ENCODE peak calls at places on chromosome 1, in seven cellular contexts. Z is body of pancreas; G is CD8-positive, alpha-beta memory T cell; V is adipocyte; W is PC-3; N is A673; Q is CD8-positive, alpha-beta T cell. U is an unnamed sample. For H3K4me1, the result is how much of the 10 kb centered on the place peaks cover.

GRCh38 chr1:214617843-214618242 is 14.8 kb downstream of the CENPF start:
- DNase-seq in Z (no peak), G (no peak), V (no peak), W (no peak), N (no peak), Q (no peak), U (no peak)

GRCh38 chr1:56627636-56628039 is 17.5 kb upstream of the PRKAA2 start:
- DNase-seq in Z (no peak), G (no peak), V (no peak), W (peak), N (no peak), Q (no peak), U (no peak)

GRCh38 chr1:165073402-165074007 is 283.0 kb downstream of the LMX1A start:
- DNase-seq in Z (peak), G (no peak), V (peak), W (peak), N (peak), Q (no peak), U (peak)

GRCh38 chr1:203769505-203770343 is 4.7 kb downstream of the LAX1 start:
- DNase-seq in Z (peak), G (no peak), V (peak), W (peak), N (peak), Q (no peak), U (peak)

GRCh38 chr1:4396571-4396970 is 257.8 kb upstream of the AJAP1 start:
- DNase-seq in Z (no peak), G (no peak), V (no peak), W (no peak), N (no peak), Q (no peak), U (no peak)

GRCh38 chr1:241229216-241229615 is 127.8 kb downstream of the RGS7 start:
- DNase-seq in Z (peak), G (no peak), V (peak), W (no peak), N (no peak), Q (no peak), U (no peak)

GRCh38 chr1:165852896-165853295 is 25.5 kb downstream of the UCK2 start:
- DNase-seq in Z (no peak), G (no peak), V (no peak), W (no peak), N (no peak), Q (no peak), U (no peak)

GRCh38 chr1:109272831-109273547 is 10.0 kb downstream of the PSRC1 start:
- DNase-seq in Z (peak), G (no peak), V (no peak), W (peak), N (no peak), Q (no peak), U (no peak)

GRCh38 chr1:38253314-38253713 is 206.7 kb upstream of the POU3F1 start:
- DNase-seq in Z (no peak), G (no peak), V (no peak), W (no peak), N (no peak), Q (no peak), U (no peak)

GRCh38 chr1:165525708-165526107 is 18.1 kb upstream of the LRRC52 start:
- DNase-seq in Z (no peak), G (no peak), V (no peak), W (no peak), N (no peak), Q (no peak), U (no peak)

GRCh38 chr1:156146006-156146748 is 7.2 kb upstream of the SEMA4A start:
- DNase-seq in Z (peak), G (no peak), V (peak), W (peak), N (peak), Q (peak), U (peak)

GRCh38 chr1:97101523-97101922 is 379.9 kb downstream of the PTBP2 start:
- DNase-seq in Z (no peak), G (no peak), V (no peak), W (no peak), N (peak), Q (no peak), U (no peak)

GRCh38 chr1:156642265-156643185 is 608 bp downstream of the BCAN start:
- DNase-seq in Z (no peak), G (no peak), V (no peak), W (no peak), N (no peak), Q (no peak), U (peak)

DNA sequence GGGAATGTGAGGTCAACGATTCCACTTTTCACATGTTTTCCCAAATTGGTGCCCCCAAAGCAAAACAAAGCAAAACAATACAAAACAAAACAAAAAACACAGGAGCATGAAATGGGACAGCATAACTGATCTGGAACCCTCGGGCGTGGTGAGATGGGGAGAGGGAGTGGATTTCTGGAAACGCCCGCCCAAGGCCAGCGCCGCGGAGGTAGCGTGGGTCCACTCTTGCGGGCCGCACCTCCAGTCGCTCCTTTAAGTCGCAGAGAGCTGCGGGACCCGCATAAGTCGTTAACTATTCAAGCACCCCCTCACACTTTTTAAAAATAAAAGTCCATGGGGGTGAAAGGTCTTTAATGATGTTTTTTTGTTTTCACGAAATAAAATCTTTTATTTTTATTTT is 4.3 kb upstream of the TBX15 start:
- DNase-seq in Z (no peak), G (no peak), V (no peak), W (no peak), N (no peak), Q (no peak), U (no peak)
- H3K4me1 ChIP-seq in Z (under half), G (under half), V (under half), W (under half), N (under half), Q (under half), U (under half)

DNA sequence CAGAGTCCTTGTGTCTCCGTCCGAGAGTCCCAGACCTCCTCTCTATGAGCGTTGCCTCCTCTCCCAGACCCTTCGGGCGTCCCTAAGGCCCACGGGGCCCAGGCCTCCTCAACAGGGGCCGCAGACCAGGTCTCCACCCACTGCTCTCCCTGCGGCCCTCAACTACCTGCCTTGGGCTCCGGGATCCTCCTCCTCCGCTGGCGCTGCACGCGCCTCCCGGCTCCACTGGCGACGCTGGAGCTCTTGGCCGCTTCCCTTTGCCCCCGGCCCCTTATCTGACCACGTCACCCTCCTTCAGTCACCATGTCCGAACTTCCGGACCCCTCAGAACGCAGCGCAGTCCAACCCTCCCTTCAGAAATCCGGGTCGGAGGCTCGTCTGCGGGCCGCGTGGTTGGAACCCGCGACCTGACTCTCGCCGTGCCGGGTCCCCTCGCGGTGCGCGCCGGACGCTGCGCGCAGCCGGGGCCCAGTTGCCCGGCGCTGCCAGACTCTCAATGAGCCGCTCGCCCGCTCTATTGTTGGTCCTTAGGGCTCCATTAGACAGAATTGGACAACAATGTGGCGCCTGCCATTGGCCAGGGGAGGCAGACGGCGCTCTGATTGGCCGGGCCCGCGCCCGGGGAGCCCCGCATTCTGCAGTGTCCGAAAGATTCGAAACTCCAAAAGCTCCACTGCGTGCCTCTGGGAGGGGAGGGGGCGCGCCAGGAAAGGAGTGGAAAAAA is at the start of gene DMRTA2:
- DNase-seq in Z (no peak), G (no peak), V (no peak), W (no peak), N (peak), Q (no peak), U (peak)
- H3K4me3 ChIP-seq in Z (no peak), G (peak), V (peak), W (no peak), N (peak), Q (peak), U (peak)

GRCh38 chr1:201779351-201779880 is 49.5 kb upstream of the IPO9 start:
- DNase-seq in Z (no peak), G (no peak), V (peak), W (no peak), N (no peak), Q (no peak), U (peak)

GRCh38 chr1:201781447-201781846 is 47.5 kb upstream of the IPO9 start:
- DNase-seq in Z (no peak), G (no peak), V (no peak), W (no peak), N (peak), Q (no peak), U (peak)

GRCh38 chr1:201783067-201783466 is 45.9 kb upstream of the IPO9 start:
- DNase-seq in Z (no peak), G (no peak), V (peak), W (no peak), N (peak), Q (no peak), U (no peak)

GRCh38 chr1:201783572-201783971 is 45.4 kb upstream of the IPO9 start:
- DNase-seq in Z (no peak), G (no peak), V (no peak), W (no peak), N (no peak), Q (no peak), U (no peak)

GRCh38 chr1:201782353-201782752 is 46.6 kb upstream of the IPO9 start:
- DNase-seq in Z (no peak), G (no peak), V (no peak), W (no peak), N (no peak), Q (no peak), U (no peak)
- H3K4me1 ChIP-seq in Z (under half), G (under half), V (half or more), W (under half), N (half or more), Q (under half), U (under half)

DNA sequence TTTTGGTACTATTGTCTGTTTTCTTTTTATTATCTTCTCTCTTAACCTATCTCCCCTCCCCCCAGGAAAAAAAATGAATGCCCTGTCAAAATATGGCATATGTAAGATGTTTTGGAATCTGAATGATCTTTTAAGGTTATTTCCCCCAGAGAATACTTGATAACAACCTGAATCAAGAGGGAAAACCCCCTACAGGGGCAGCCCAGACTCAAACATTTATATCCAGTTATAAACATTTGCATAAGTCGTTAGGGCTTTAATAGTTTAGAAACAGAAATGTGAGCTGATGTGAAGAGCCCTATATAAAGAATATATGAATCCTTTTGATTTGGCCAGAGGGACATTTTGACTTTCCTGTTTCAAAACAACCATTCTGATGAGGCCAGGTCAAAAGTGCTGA is 169.5 kb downstream of the VAV3 start:
- DNase-seq in Z (no peak), G (no peak), V (no peak), W (no peak), N (peak), Q (no peak), U (no peak)
- H3K4me3 ChIP-seq in Z (no peak), G (no peak), V (no peak), W (no peak), N (no peak), Q (no peak), U (no peak)

GRCh38 chr1:231463541-231463940 is 41.5 kb upstream of the EGLN1 start:
- DNase-seq in Z (peak), G (no peak), V (no peak), W (no peak), N (no peak), Q (no peak), U (no peak)
- H3K4me1 ChIP-seq in Z (under half), G (under half), V (under half), W (under half), N (under half), Q (under half), U (under half)

GRCh38 chr1:234748713-234749112 is 138.7 kb upstream of the IRF2BP2 start:
- DNase-seq in Z (no peak), G (no peak), V (no peak), W (no peak), N (no peak), Q (no peak), U (no peak)
- H3K4me3 ChIP-seq in Z (no peak), G (no peak), V (no peak), W (no peak), N (no peak), Q (no peak), U (no peak)

DNA sequence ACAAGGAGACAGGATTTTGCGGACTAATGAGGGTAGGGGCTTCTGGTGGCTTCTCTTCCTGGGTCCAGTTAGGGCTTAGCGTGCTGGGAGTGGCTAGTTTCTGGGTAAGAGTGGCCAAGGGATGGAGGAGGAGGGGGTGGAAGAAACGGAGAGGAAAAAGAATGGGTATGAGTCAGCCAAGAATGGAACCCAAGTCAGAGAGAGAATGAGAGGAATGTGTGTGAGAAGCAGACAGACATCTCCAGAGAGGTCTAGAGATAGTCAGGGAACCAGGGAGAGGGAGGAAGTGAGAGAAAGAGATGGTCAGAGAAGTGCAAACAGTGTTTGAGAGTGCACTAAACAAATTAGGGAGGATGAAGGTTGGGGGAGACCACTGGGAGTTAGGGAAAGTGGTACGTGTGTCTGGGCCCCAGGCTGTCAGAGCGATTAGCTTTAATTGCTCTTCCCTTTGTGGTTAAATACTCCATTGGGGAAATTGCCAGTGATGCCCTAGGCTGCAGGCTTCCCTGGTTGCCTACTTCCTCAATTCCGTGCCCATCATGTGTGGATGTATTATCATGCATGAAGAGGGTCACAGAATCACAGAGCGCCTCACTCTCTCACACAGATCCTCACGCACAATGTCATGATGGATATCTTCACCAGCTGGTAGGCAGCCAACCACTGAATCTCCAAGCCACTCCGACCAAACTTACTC is 1.4 kb downstream of the PEA15 start:
- DNase-seq in Z (no peak), G (no peak), V (peak), W (peak), N (no peak), Q (no peak), U (peak)
- H3K4me1 ChIP-seq in Z (half or more), G (under half), V (half or more), W (under half), N (under half), Q (under half), U (half or more)

U was measured in cardiac muscle cell.